ENCODE peak calls at places on chromosomes 4 and X, in nine cellular contexts. One of them, this sample, is unnamed.

GRCh38 chrX:66731398-66731797 is 92.5 kb upstream of the EDA2R start:
- DNase-seq in ovary: no peak
- DNase-seq in endothelial cell of umbilical vein: peak; percentile 9
- DNase-seq in sigmoid colon: no peak
- DNase-seq in body of pancreas: no peak
- DNase-seq in A549: peak; percentile 43
- DNase-seq in stomach: no peak
- DNase-seq in heart left ventricle: no peak
- DNase-seq in K562: peak; percentile 14
- DNase-seq in this sample: no peak

GRCh38 chrX:72026341-72027023 is 105.2 kb downstream of the RTL5 start:
- DNase-seq in body of pancreas: no peak
- DNase-seq in endothelial cell of umbilical vein: no peak
- DNase-seq in stomach: no peak
- DNase-seq in sigmoid colon: no peak
- DNase-seq in heart left ventricle: no peak
- DNase-seq in ovary: no peak
- DNase-seq in K562: no peak
- DNase-seq in A549: no peak
- DNase-seq in this sample: no peak

GRCh38 chr4:125084608-125085007 is 230.1 kb upstream of the FAT4 start:
- DNase-seq in heart left ventricle: no peak
- DNase-seq in K562: no peak
- DNase-seq in A549: no peak
- DNase-seq in stomach: no peak
- DNase-seq in ovary: no peak
- DNase-seq in body of pancreas: no peak
- DNase-seq in endothelial cell of umbilical vein: no peak
- DNase-seq in sigmoid colon: no peak
- DNase-seq in this sample: no peak

GRCh38 chr4:7645956-7646355 is 211.2 kb upstream of the PSAPL1 start:
- DNase-seq in A549: no peak
- DNase-seq in stomach: no peak
- DNase-seq in endothelial cell of umbilical vein: no peak
- DNase-seq in heart left ventricle: no peak
- DNase-seq in ovary: no peak
- DNase-seq in K562: no peak
- DNase-seq in body of pancreas: no peak
- DNase-seq in sigmoid colon: no peak
- DNase-seq in this sample: no peak

GRCh38 chr4:100557306-100557705 is 39.5 kb upstream of the EMCN start:
- DNase-seq in heart left ventricle: no peak
- DNase-seq in ovary: no peak
- DNase-seq in A549: no peak
- DNase-seq in stomach: no peak
- DNase-seq in endothelial cell of umbilical vein: no peak
- DNase-seq in body of pancreas: no peak
- DNase-seq in sigmoid colon: no peak
- DNase-seq in K562: no peak
- DNase-seq in this sample: no peak

GRCh38 chr4:106344324-106344970 is 24.1 kb downstream of the GIMD1 start:
- DNase-seq in heart left ventricle: no peak
- DNase-seq in A549: peak; percentile 7
- DNase-seq in stomach: no peak
- DNase-seq in K562: no peak
- DNase-seq in body of pancreas: no peak
- DNase-seq in endothelial cell of umbilical vein: no peak
- DNase-seq in ovary: no peak
- DNase-seq in sigmoid colon: no peak
- DNase-seq in this sample: no peak

GRCh38 chr4:78004270-78004669 is 52.9 kb upstream of the FRAS1 start:
- DNase-seq in stomach: no peak
- DNase-seq in sigmoid colon: no peak
- DNase-seq in ovary: no peak
- DNase-seq in endothelial cell of umbilical vein: no peak
- DNase-seq in K562: no peak
- DNase-seq in body of pancreas: no peak
- DNase-seq in heart left ventricle: no peak
- DNase-seq in A549: no peak
- DNase-seq in this sample: no peak

GRCh38 chrX:56812515-56813105 is 83.6 kb downstream of the NBDY start:
- DNase-seq in heart left ventricle: no peak
- DNase-seq in A549: no peak
- DNase-seq in sigmoid colon: no peak
- DNase-seq in ovary: no peak
- DNase-seq in stomach: no peak
- DNase-seq in body of pancreas: no peak
- DNase-seq in K562: no peak
- DNase-seq in endothelial cell of umbilical vein: peak; percentile 4
- DNase-seq in this sample: no peak

GRCh38 chr4:87555751-87556619 is 26.8 kb upstream of the SPARCL1 start:
- DNase-seq in endothelial cell of umbilical vein: peak; percentile 24
- DNase-seq in K562: no peak
- DNase-seq in A549: peak; percentile 76
- DNase-seq in ovary: no peak
- DNase-seq in sigmoid colon: no peak
- DNase-seq in body of pancreas: no peak
- DNase-seq in heart left ventricle: no peak
- DNase-seq in stomach: no peak
- DNase-seq in this sample: peak; percentile 50

GRCh38 chr4:55397024-55397520 is 1.3 kb downstream of the TMEM165 start:
- DNase-seq in A549: no peak
- DNase-seq in endothelial cell of umbilical vein: peak; percentile 28
- DNase-seq in ovary: peak; percentile 43
- DNase-seq in body of pancreas: no peak
- DNase-seq in sigmoid colon: peak; percentile 72
- DNase-seq in stomach: no peak
- DNase-seq in K562: no peak
- DNase-seq in heart left ventricle: no peak
- DNase-seq in this sample: peak; percentile 46

GRCh38 chr4:157204634-157205244 is 15.8 kb upstream of the GRIA2 start:
- DNase-seq in ovary: no peak
- DNase-seq in heart left ventricle: no peak
- DNase-seq in sigmoid colon: no peak
- DNase-seq in A549: peak; percentile 76
- DNase-seq in K562: peak; percentile 39
- DNase-seq in endothelial cell of umbilical vein: no peak
- DNase-seq in body of pancreas: peak; percentile 32
- DNase-seq in stomach: no peak
- DNase-seq in this sample: no peak

GRCh38 chrX:78747471-78747870 is at the start of gene LPAR4:
- DNase-seq in ovary: no peak
- DNase-seq in body of pancreas: no peak
- DNase-seq in stomach: no peak
- DNase-seq in heart left ventricle: peak; percentile 17
- DNase-seq in K562: no peak
- DNase-seq in A549: no peak
- DNase-seq in sigmoid colon: no peak
- DNase-seq in endothelial cell of umbilical vein: peak; percentile 1
- DNase-seq in this sample: no peak

DNA sequence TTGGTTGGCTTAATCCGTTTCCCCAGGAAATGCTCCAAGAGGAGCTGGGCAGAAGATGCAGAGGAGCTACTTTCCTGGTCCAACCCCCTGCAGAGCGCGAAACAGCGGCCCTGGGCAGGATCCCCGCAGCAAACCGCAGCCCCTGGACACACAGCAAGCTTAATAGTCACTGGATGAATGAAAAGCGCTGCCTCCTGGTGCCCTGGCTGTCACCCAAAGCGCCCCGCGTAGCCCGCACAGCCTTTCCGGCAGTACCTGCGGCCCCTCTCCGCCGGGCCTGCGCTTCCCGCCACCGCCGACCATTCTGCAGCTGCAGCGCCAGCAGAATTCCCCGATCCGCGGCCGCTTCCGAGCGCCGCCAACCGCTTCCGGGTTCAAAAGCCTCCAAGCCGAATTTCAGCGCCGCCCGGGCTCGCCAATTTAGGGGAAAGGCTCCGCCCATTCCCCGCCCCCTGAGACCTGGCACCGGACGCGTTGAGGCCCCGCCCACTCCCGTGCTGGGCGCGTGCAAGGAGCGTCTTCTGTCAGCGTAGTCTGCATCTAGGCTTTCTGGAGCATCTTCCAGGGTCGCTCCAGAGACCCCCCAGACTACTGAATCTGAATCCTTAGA is at the start of gene HPF1:
- DNase-seq in endothelial cell of umbilical vein: peak; percentile 87
- DNase-seq in body of pancreas: peak; percentile 93
- DNase-seq in K562: peak; percentile 98
- DNase-seq in ovary: peak; percentile 97
- DNase-seq in heart left ventricle: peak; percentile 94
- DNase-seq in sigmoid colon: peak; percentile 96
- DNase-seq in stomach: peak; percentile 95
- DNase-seq in A549: peak; percentile 83
- DNase-seq in this sample: peak; percentile 94
- TF ChIP-seq POLR2A in endothelial cell of umbilical vein: peak; percentile 79
- TF ChIP-seq POLR2A in body of pancreas: peak; percentile 71
- TF ChIP-seq POLR2A in K562: peak; percentile 72
- TF ChIP-seq POLR2A in ovary: peak; percentile 25
- TF ChIP-seq POLR2A in heart left ventricle: peak; percentile 57
- TF ChIP-seq POLR2A in sigmoid colon: no peak
- TF ChIP-seq POLR2A in stomach: no peak
- TF ChIP-seq POLR2A in A549: peak; percentile 63
- TF ChIP-seq POLR2A in this sample: peak; percentile 55

DNA sequence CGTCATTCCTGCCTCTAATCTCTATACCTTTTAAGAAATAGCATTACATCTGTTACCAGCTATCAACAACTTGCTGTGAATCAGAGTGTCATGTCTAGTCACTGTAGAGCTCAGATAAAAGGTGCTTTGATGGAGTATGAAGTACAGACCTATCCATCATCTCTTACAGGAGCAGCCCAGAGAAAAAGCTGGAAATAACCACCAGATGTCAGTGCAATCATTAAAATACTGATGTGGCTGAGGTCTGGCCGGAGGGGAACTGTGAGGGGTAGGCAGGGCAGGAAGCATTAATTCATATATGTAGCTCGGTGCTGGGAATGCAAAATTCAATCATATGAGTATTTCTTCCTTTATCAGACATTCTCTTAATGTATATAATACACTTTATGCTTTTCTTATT is 100.6 kb downstream of the AKAP4 start:
- DNase-seq in endothelial cell of umbilical vein: peak; percentile 45
- DNase-seq in body of pancreas: no peak
- DNase-seq in K562: peak; percentile 10
- DNase-seq in sigmoid colon: no peak
- DNase-seq in A549: peak; percentile 5
- DNase-seq in ovary: no peak
- DNase-seq in heart left ventricle: no peak
- DNase-seq in stomach: no peak
- DNase-seq in this sample: no peak
- TF ChIP-seq CTCF in endothelial cell of umbilical vein: peak; percentile 20
- TF ChIP-seq CTCF in body of pancreas: peak; percentile 35
- TF ChIP-seq CTCF in K562: peak; percentile 64
- TF ChIP-seq CTCF in sigmoid colon: no peak
- TF ChIP-seq CTCF in A549: peak; percentile 44
- TF ChIP-seq CTCF in ovary: peak; percentile 25
- TF ChIP-seq CTCF in heart left ventricle: peak; percentile 38
- TF ChIP-seq CTCF in stomach: no peak
- TF ChIP-seq CTCF in this sample: peak; percentile 46

GRCh38 chrX:154477891-154478477 is 1.1 kb downstream of the LAGE3 start:
- DNase-seq in sigmoid colon: peak; percentile 66
- DNase-seq in A549: no peak
- DNase-seq in K562: no peak
- DNase-seq in heart left ventricle: no peak
- DNase-seq in ovary: no peak
- DNase-seq in body of pancreas: no peak
- DNase-seq in stomach: no peak
- DNase-seq in endothelial cell of umbilical vein: no peak
- DNase-seq in this sample: no peak

GRCh38 chrX:154481911-154482601 is 3.0 kb upstream of the LAGE3 start:
- DNase-seq in heart left ventricle: peak; percentile 15
- DNase-seq in ovary: no peak
- DNase-seq in A549: no peak
- DNase-seq in stomach: no peak
- DNase-seq in sigmoid colon: no peak
- DNase-seq in body of pancreas: no peak
- DNase-seq in endothelial cell of umbilical vein: no peak
- DNase-seq in K562: no peak
- DNase-seq in this sample: peak; percentile 14

GRCh38 chrX:154481195-154481594 is 2.1 kb upstream of the LAGE3 start:
- DNase-seq in body of pancreas: no peak
- DNase-seq in stomach: no peak
- DNase-seq in endothelial cell of umbilical vein: no peak
- DNase-seq in sigmoid colon: no peak
- DNase-seq in A549: no peak
- DNase-seq in heart left ventricle: peak; percentile 4
- DNase-seq in ovary: no peak
- DNase-seq in K562: no peak
- DNase-seq in this sample: peak; percentile 66

GRCh38 chrX:154476821-154477220 is 2.3 kb downstream of the LAGE3 start:
- DNase-seq in endothelial cell of umbilical vein: no peak
- DNase-seq in sigmoid colon: no peak
- DNase-seq in A549: no peak
- DNase-seq in K562: no peak
- DNase-seq in heart left ventricle: no peak
- DNase-seq in stomach: no peak
- DNase-seq in ovary: no peak
- DNase-seq in body of pancreas: no peak
- DNase-seq in this sample: no peak

GRCh38 chrX:154478728-154479622 is at the start of gene LAGE3:
- DNase-seq in body of pancreas: peak; percentile 94
- DNase-seq in sigmoid colon: peak; percentile 96
- DNase-seq in A549: peak; percentile 94
- DNase-seq in ovary: peak; percentile 96
- DNase-seq in stomach: peak; percentile 95
- DNase-seq in heart left ventricle: peak; percentile 94
- DNase-seq in K562: peak; percentile 87
- DNase-seq in endothelial cell of umbilical vein: peak; percentile 92
- DNase-seq in this sample: peak; percentile 95
- TF ChIP-seq POLR2A in body of pancreas: peak; percentile 67
- TF ChIP-seq POLR2A in sigmoid colon: peak; percentile 39
- TF ChIP-seq POLR2A in A549: peak; percentile 66
- TF ChIP-seq POLR2A in ovary: peak; percentile 25
- TF ChIP-seq POLR2A in stomach: no peak
- TF ChIP-seq POLR2A in heart left ventricle: peak; percentile 65
- TF ChIP-seq POLR2A in K562: peak; percentile 75
- TF ChIP-seq POLR2A in endothelial cell of umbilical vein: peak; percentile 25
- TF ChIP-seq POLR2A in this sample: no peak

GRCh38 chrX:21975827-21976226 is 35.3 kb downstream of the SMS start:
- DNase-seq in endothelial cell of umbilical vein: peak; percentile 61
- DNase-seq in ovary: no peak
- DNase-seq in A549: peak; percentile 43
- DNase-seq in heart left ventricle: no peak
- DNase-seq in sigmoid colon: no peak
- DNase-seq in K562: no peak
- DNase-seq in body of pancreas: no peak
- DNase-seq in stomach: no peak
- DNase-seq in this sample: no peak
- TF ChIP-seq CTCF in endothelial cell of umbilical vein: peak; percentile 8
- TF ChIP-seq CTCF in ovary: no peak
- TF ChIP-seq CTCF in A549: peak; percentile 39
- TF ChIP-seq CTCF in heart left ventricle: peak; percentile 27
- TF ChIP-seq CTCF in sigmoid colon: peak; percentile 29
- TF ChIP-seq CTCF in K562: peak; percentile 52
- TF ChIP-seq CTCF in body of pancreas: no peak
- TF ChIP-seq CTCF in stomach: no peak
- TF ChIP-seq CTCF in this sample: peak; percentile 18

This sample was measured in adrenal gland.